ENCODE peak calls at places on chromosomes 11 and 22, in nine cellular contexts. One of them, this sample, is unnamed. For H3K4me1, the result is how much of the 10 kb centered on the place peaks cover.

GRCh38 chr11:66958956-66959274 is 732 bp upstream of the PC start:
- ATAC-seq in lower lobe of right lung: no peak
- ATAC-seq in left lung: no peak
- ATAC-seq in CD8-positive, alpha-beta T cell: no peak
- ATAC-seq in HepG2: no peak
- ATAC-seq in right cardiac atrium: no peak
- ATAC-seq in A549: no peak
- ATAC-seq in heart right ventricle: no peak
- ATAC-seq in body of pancreas: no peak
- ATAC-seq in this sample: no peak

GRCh38 chr11:57332694-57333440 is 2.8 kb downstream of the SSRP1 start:
- ATAC-seq in lower lobe of right lung: no peak
- ATAC-seq in left lung: no peak
- ATAC-seq in CD8-positive, alpha-beta T cell: no peak
- ATAC-seq in HepG2: no peak
- ATAC-seq in right cardiac atrium: no peak
- ATAC-seq in A549: no peak
- ATAC-seq in heart right ventricle: no peak
- ATAC-seq in body of pancreas: no peak
- ATAC-seq in this sample: no peak

GRCh38 chr22:39592104-39593060 is 21.8 kb downstream of the CACNA1I start:
- ATAC-seq in lower lobe of right lung: peak
- ATAC-seq in left lung: peak
- ATAC-seq in CD8-positive, alpha-beta T cell: no peak
- ATAC-seq in HepG2: no peak
- ATAC-seq in right cardiac atrium: peak
- ATAC-seq in A549: peak
- ATAC-seq in heart right ventricle: peak
- ATAC-seq in body of pancreas: peak
- ATAC-seq in this sample: no peak

GRCh38 chr11:1034456-1035295 is 1.8 kb downstream of the MUC6 start:
- ATAC-seq in lower lobe of right lung: no peak
- ATAC-seq in left lung: no peak
- ATAC-seq in CD8-positive, alpha-beta T cell: no peak
- ATAC-seq in HepG2: no peak
- ATAC-seq in right cardiac atrium: no peak
- ATAC-seq in A549: no peak
- ATAC-seq in heart right ventricle: no peak
- ATAC-seq in body of pancreas: peak
- ATAC-seq in this sample: no peak

GRCh38 chr22:41848468-41848867 is 15.6 kb downstream of the SREBF2 start:
- ATAC-seq in lower lobe of right lung: peak
- ATAC-seq in left lung: peak
- ATAC-seq in CD8-positive, alpha-beta T cell: peak
- ATAC-seq in HepG2: no peak
- ATAC-seq in right cardiac atrium: peak
- ATAC-seq in A549: no peak
- ATAC-seq in heart right ventricle: no peak
- ATAC-seq in body of pancreas: no peak
- ATAC-seq in this sample: peak

GRCh38 chr11:61011239-61011870 is 39.9 kb downstream of the CD6 start:
- ATAC-seq in lower lobe of right lung: no peak
- ATAC-seq in left lung: no peak
- ATAC-seq in CD8-positive, alpha-beta T cell: no peak
- ATAC-seq in HepG2: no peak
- ATAC-seq in right cardiac atrium: no peak
- ATAC-seq in A549: no peak
- ATAC-seq in heart right ventricle: no peak
- ATAC-seq in body of pancreas: no peak
- ATAC-seq in this sample: no peak

GRCh38 chr22:17944205-17944725 is 80.1 kb downstream of the MICAL3 start:
- ATAC-seq in lower lobe of right lung: no peak
- ATAC-seq in left lung: no peak
- ATAC-seq in CD8-positive, alpha-beta T cell: no peak
- ATAC-seq in HepG2: no peak
- ATAC-seq in right cardiac atrium: no peak
- ATAC-seq in A549: no peak
- ATAC-seq in heart right ventricle: no peak
- ATAC-seq in body of pancreas: peak
- ATAC-seq in this sample: peak

GRCh38 chr11:75301602-75302345 is 49.7 kb downstream of the ARRB1 start:
- ATAC-seq in lower lobe of right lung: peak
- ATAC-seq in left lung: peak
- ATAC-seq in CD8-positive, alpha-beta T cell: no peak
- ATAC-seq in HepG2: no peak
- ATAC-seq in right cardiac atrium: peak
- ATAC-seq in A549: peak
- ATAC-seq in heart right ventricle: peak
- ATAC-seq in body of pancreas: peak
- ATAC-seq in this sample: peak

GRCh38 chr11:73308963-73309960 is 1.2 kb downstream of the ARHGEF17 start:
- ATAC-seq in lower lobe of right lung: peak
- ATAC-seq in left lung: peak
- ATAC-seq in CD8-positive, alpha-beta T cell: no peak
- ATAC-seq in HepG2: peak
- ATAC-seq in right cardiac atrium: peak
- ATAC-seq in A549: peak
- ATAC-seq in heart right ventricle: peak
- ATAC-seq in body of pancreas: peak
- ATAC-seq in this sample: peak
- H3K27ac ChIP-seq in lower lobe of right lung: peak
- H3K27ac ChIP-seq in left lung: peak
- H3K27ac ChIP-seq in CD8-positive, alpha-beta T cell: no peak
- H3K27ac ChIP-seq in HepG2: peak
- H3K27ac ChIP-seq in right cardiac atrium: peak
- H3K27ac ChIP-seq in A549: peak
- H3K27ac ChIP-seq in heart right ventricle: peak
- H3K27ac ChIP-seq in body of pancreas: peak
- H3K27ac ChIP-seq in this sample: peak

GRCh38 chr11:12124306-12124705 is 13.9 kb downstream of the MICAL2 start:
- ATAC-seq in lower lobe of right lung: no peak
- ATAC-seq in left lung: no peak
- ATAC-seq in CD8-positive, alpha-beta T cell: no peak
- ATAC-seq in HepG2: no peak
- ATAC-seq in right cardiac atrium: no peak
- ATAC-seq in A549: no peak
- ATAC-seq in heart right ventricle: no peak
- ATAC-seq in body of pancreas: no peak
- ATAC-seq in this sample: no peak
- H3K4me1 ChIP-seq in lower lobe of right lung: half or more
- H3K4me1 ChIP-seq in left lung: under half
- H3K4me1 ChIP-seq in CD8-positive, alpha-beta T cell: under half
- H3K4me1 ChIP-seq in HepG2: under half
- H3K4me1 ChIP-seq in right cardiac atrium: under half
- H3K4me1 ChIP-seq in A549: half or more
- H3K4me1 ChIP-seq in heart right ventricle: half or more
- H3K4me1 ChIP-seq in body of pancreas: under half
- H3K4me1 ChIP-seq in this sample: half or more

DNA sequence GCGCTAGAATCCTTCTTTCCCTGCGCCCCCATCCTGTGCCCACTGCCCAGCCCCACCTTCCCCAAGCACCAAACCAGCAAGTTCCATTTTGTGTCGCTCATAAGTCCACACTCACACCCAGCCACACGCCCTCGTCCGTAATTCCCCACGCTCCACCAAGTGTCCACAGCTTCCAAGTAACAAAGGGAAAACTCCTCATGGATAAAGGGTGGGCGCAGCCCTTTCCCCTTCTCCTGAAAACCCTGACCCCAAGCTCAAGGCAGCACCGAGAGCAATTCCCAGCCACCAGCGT is 463 bp downstream of the FXYD6 start:
- ATAC-seq in lower lobe of right lung: no peak
- ATAC-seq in left lung: peak
- ATAC-seq in CD8-positive, alpha-beta T cell: no peak
- ATAC-seq in HepG2: no peak
- ATAC-seq in right cardiac atrium: no peak
- ATAC-seq in A549: no peak
- ATAC-seq in heart right ventricle: no peak
- ATAC-seq in body of pancreas: no peak
- ATAC-seq in this sample: no peak
- H3K27ac ChIP-seq in lower lobe of right lung: peak
- H3K27ac ChIP-seq in left lung: peak
- H3K27ac ChIP-seq in CD8-positive, alpha-beta T cell: no peak
- H3K27ac ChIP-seq in HepG2: no peak
- H3K27ac ChIP-seq in right cardiac atrium: peak
- H3K27ac ChIP-seq in A549: peak
- H3K27ac ChIP-seq in heart right ventricle: peak
- H3K27ac ChIP-seq in body of pancreas: no peak
- H3K27ac ChIP-seq in this sample: peak

GRCh38 chr11:65432686-65433582 is 10.3 kb downstream of the NEAT1 start:
- ATAC-seq in lower lobe of right lung: no peak
- ATAC-seq in left lung: no peak
- ATAC-seq in CD8-positive, alpha-beta T cell: peak
- ATAC-seq in HepG2: no peak
- ATAC-seq in right cardiac atrium: no peak
- ATAC-seq in A549: no peak
- ATAC-seq in heart right ventricle: no peak
- ATAC-seq in body of pancreas: no peak
- ATAC-seq in this sample: no peak

GRCh38 chr11:65432133-65432650 is 9.6 kb downstream of the NEAT1 start:
- ATAC-seq in lower lobe of right lung: no peak
- ATAC-seq in left lung: no peak
- ATAC-seq in CD8-positive, alpha-beta T cell: no peak
- ATAC-seq in HepG2: no peak
- ATAC-seq in right cardiac atrium: no peak
- ATAC-seq in A549: no peak
- ATAC-seq in heart right ventricle: no peak
- ATAC-seq in body of pancreas: no peak
- ATAC-seq in this sample: no peak

GRCh38 chr11:65434667-65435179 is 12.1 kb downstream of the NEAT1 start:
- ATAC-seq in lower lobe of right lung: no peak
- ATAC-seq in left lung: no peak
- ATAC-seq in CD8-positive, alpha-beta T cell: no peak
- ATAC-seq in HepG2: peak
- ATAC-seq in right cardiac atrium: no peak
- ATAC-seq in A549: no peak
- ATAC-seq in heart right ventricle: no peak
- ATAC-seq in body of pancreas: no peak
- ATAC-seq in this sample: no peak

GRCh38 chr11:65434057-65434666 is 11.6 kb downstream of the NEAT1 start:
- ATAC-seq in lower lobe of right lung: no peak
- ATAC-seq in left lung: no peak
- ATAC-seq in CD8-positive, alpha-beta T cell: no peak
- ATAC-seq in HepG2: peak
- ATAC-seq in right cardiac atrium: no peak
- ATAC-seq in A549: no peak
- ATAC-seq in heart right ventricle: no peak
- ATAC-seq in body of pancreas: no peak
- ATAC-seq in this sample: no peak

GRCh38 chr11:65433657-65434056 is 11.1 kb downstream of the NEAT1 start:
- ATAC-seq in lower lobe of right lung: no peak
- ATAC-seq in left lung: no peak
- ATAC-seq in CD8-positive, alpha-beta T cell: no peak
- ATAC-seq in HepG2: no peak
- ATAC-seq in right cardiac atrium: no peak
- ATAC-seq in A549: no peak
- ATAC-seq in heart right ventricle: no peak
- ATAC-seq in body of pancreas: no peak
- ATAC-seq in this sample: no peak
- H3K4me1 ChIP-seq in lower lobe of right lung: half or more
- H3K4me1 ChIP-seq in left lung: under half
- H3K4me1 ChIP-seq in CD8-positive, alpha-beta T cell: half or more
- H3K4me1 ChIP-seq in HepG2: half or more
- H3K4me1 ChIP-seq in right cardiac atrium: under half
- H3K4me1 ChIP-seq in A549: half or more
- H3K4me1 ChIP-seq in heart right ventricle: half or more
- H3K4me1 ChIP-seq in body of pancreas: half or more
- H3K4me1 ChIP-seq in this sample: half or more

DNA sequence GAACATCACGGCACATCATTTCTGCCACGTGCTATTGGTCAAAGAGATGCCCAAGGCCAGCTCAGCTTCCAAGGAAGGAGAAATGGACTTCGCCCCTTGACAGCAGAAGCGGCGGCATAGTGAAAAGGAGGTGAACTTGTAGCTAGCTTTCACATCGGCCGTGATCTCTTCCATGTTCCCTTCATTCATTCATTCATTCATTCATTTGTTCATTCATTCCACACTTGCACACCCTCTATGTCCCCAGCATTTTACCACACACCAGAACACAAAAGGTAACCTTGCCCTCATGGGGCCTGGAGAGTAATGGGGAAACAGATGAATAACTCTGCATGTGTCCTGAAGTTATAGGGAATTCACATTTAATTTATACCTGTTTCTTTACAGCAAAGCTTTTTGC is 1.1 kb upstream of the CYTH4 start:
- ATAC-seq in lower lobe of right lung: no peak
- ATAC-seq in left lung: no peak
- ATAC-seq in CD8-positive, alpha-beta T cell: no peak
- ATAC-seq in HepG2: no peak
- ATAC-seq in right cardiac atrium: no peak
- ATAC-seq in A549: no peak
- ATAC-seq in heart right ventricle: no peak
- ATAC-seq in body of pancreas: no peak
- ATAC-seq in this sample: no peak
- H3K27ac ChIP-seq in lower lobe of right lung: no peak
- H3K27ac ChIP-seq in left lung: peak
- H3K27ac ChIP-seq in CD8-positive, alpha-beta T cell: no peak
- H3K27ac ChIP-seq in HepG2: no peak
- H3K27ac ChIP-seq in right cardiac atrium: no peak
- H3K27ac ChIP-seq in A549: no peak
- H3K27ac ChIP-seq in heart right ventricle: no peak
- H3K27ac ChIP-seq in body of pancreas: no peak
- H3K27ac ChIP-seq in this sample: no peak

DNA sequence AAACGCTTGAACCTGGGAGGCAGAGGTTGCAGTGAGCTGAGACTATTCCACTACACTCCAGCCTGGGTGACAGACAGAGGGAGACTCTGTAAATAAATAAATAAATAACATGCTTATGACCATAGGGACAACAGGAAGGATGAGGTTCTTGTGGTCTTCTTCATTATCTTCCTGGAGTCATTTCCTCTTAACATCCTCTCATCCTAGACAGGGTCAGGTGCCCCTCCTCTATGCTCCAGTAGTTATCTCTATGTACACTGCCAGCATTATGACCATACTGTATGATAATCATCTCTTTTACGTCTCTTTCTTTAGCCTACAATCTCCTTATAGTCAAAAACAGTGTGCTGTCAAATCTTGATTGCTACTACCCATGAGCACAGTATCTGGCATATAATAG is 17.7 kb downstream of the RAB30 start:
- ATAC-seq in lower lobe of right lung: no peak
- ATAC-seq in left lung: no peak
- ATAC-seq in CD8-positive, alpha-beta T cell: peak
- ATAC-seq in HepG2: no peak
- ATAC-seq in right cardiac atrium: no peak
- ATAC-seq in A549: no peak
- ATAC-seq in heart right ventricle: no peak
- ATAC-seq in body of pancreas: no peak
- ATAC-seq in this sample: no peak
- H3K4me1 ChIP-seq in lower lobe of right lung: under half
- H3K4me1 ChIP-seq in left lung: under half
- H3K4me1 ChIP-seq in CD8-positive, alpha-beta T cell: under half
- H3K4me1 ChIP-seq in HepG2: under half
- H3K4me1 ChIP-seq in right cardiac atrium: under half
- H3K4me1 ChIP-seq in A549: under half
- H3K4me1 ChIP-seq in heart right ventricle: half or more
- H3K4me1 ChIP-seq in body of pancreas: under half
- H3K4me1 ChIP-seq in this sample: under half

GRCh38 chr22:44180706-44181032 is at the start of gene PARVG:
- ATAC-seq in lower lobe of right lung: peak
- ATAC-seq in left lung: peak
- ATAC-seq in CD8-positive, alpha-beta T cell: peak
- ATAC-seq in HepG2: no peak
- ATAC-seq in right cardiac atrium: no peak
- ATAC-seq in A549: no peak
- ATAC-seq in heart right ventricle: no peak
- ATAC-seq in body of pancreas: no peak
- ATAC-seq in this sample: no peak
- H3K27ac ChIP-seq in lower lobe of right lung: peak
- H3K27ac ChIP-seq in left lung: peak
- H3K27ac ChIP-seq in CD8-positive, alpha-beta T cell: peak
- H3K27ac ChIP-seq in HepG2: no peak
- H3K27ac ChIP-seq in right cardiac atrium: no peak
- H3K27ac ChIP-seq in A549: no peak
- H3K27ac ChIP-seq in heart right ventricle: peak
- H3K27ac ChIP-seq in body of pancreas: no peak
- H3K27ac ChIP-seq in this sample: peak

This sample was measured in gastroesophageal sphincter.